ENCODE peak calls at places on chromosome 1, in five cellular contexts. One of them, this sample, is unnamed.

GRCh38 chr1:1985375-1986050 is 18.1 kb downstream of the CFAP74 start:
- DNase-seq in D721Med: no peak
- DNase-seq in A549: no peak
- DNase-seq in upper lobe of right lung: no peak
- DNase-seq in AG04449: no peak
- DNase-seq in this sample: no peak

GRCh38 chr1:221801773-221802516 is 60.1 kb upstream of the DUSP10 start:
- DNase-seq in AG04449: no peak
- DNase-seq in upper lobe of right lung: no peak
- DNase-seq in D721Med: no peak
- DNase-seq in A549: peak
- DNase-seq in this sample: no peak

GRCh38 chr1:68049941-68050878 is at the start of gene DIRAS3:
- DNase-seq in AG04449: no peak
- DNase-seq in A549: peak
- DNase-seq in upper lobe of right lung: peak
- DNase-seq in D721Med: no peak
- DNase-seq in this sample: peak

GRCh38 chr1:242523968-242524570 is 428 bp downstream of the PLD5 start:
- DNase-seq in D721Med: peak
- DNase-seq in AG04449: no peak
- DNase-seq in upper lobe of right lung: peak
- DNase-seq in A549: peak
- DNase-seq in this sample: peak

GRCh38 chr1:159949123-159949522 is 3.7 kb upstream of the IGSF9 start:
- DNase-seq in D721Med: no peak
- DNase-seq in A549: no peak
- DNase-seq in upper lobe of right lung: no peak
- DNase-seq in AG04449: no peak
- DNase-seq in this sample: no peak

GRCh38 chr1:184790642-184791041 is 36.0 kb upstream of the EDEM3 start:
- DNase-seq in upper lobe of right lung: no peak
- DNase-seq in A549: no peak
- DNase-seq in AG04449: no peak
- DNase-seq in D721Med: no peak
- DNase-seq in this sample: no peak

GRCh38 chr1:78280626-78281025 is 210.1 kb upstream of the PTGFR start:
- DNase-seq in D721Med: no peak
- DNase-seq in AG04449: no peak
- DNase-seq in A549: no peak
- DNase-seq in upper lobe of right lung: no peak
- DNase-seq in this sample: no peak

GRCh38 chr1:229710746-229711145 is 84.7 kb downstream of the URB2 start:
- DNase-seq in upper lobe of right lung: no peak
- DNase-seq in A549: no peak
- DNase-seq in AG04449: no peak
- DNase-seq in D721Med: no peak
- DNase-seq in this sample: no peak

GRCh38 chr1:115300087-115300856 is 37.8 kb downstream of the NGF start:
- DNase-seq in AG04449: no peak
- DNase-seq in upper lobe of right lung: no peak
- DNase-seq in A549: no peak
- DNase-seq in D721Med: no peak
- DNase-seq in this sample: no peak

GRCh38 chr1:112909847-112910246 is 46.1 kb downstream of the SLC16A1 start:
- DNase-seq in D721Med: no peak
- DNase-seq in upper lobe of right lung: no peak
- DNase-seq in A549: no peak
- DNase-seq in AG04449: no peak
- DNase-seq in this sample: no peak

GRCh38 chr1:189149547-189150375 is 1327.9 kb downstream of the BRINP3 start:
- DNase-seq in upper lobe of right lung: peak
- DNase-seq in D721Med: no peak
- DNase-seq in AG04449: no peak
- DNase-seq in A549: peak
- DNase-seq in this sample: no peak

GRCh38 chr1:216815239-216815955 is 92.2 kb upstream of the ESRRG start:
- DNase-seq in upper lobe of right lung: no peak
- DNase-seq in AG04449: no peak
- DNase-seq in D721Med: no peak
- DNase-seq in A549: no peak
- DNase-seq in this sample: no peak

GRCh38 chr1:182149411-182149965 is 88.0 kb upstream of the ZNF648 start:
- DNase-seq in D721Med: no peak
- DNase-seq in AG04449: no peak
- DNase-seq in upper lobe of right lung: no peak
- DNase-seq in A549: peak
- DNase-seq in this sample: no peak

GRCh38 chr1:80417651-80418050 is 1383.1 kb upstream of the ADGRL2 start:
- DNase-seq in A549: no peak
- DNase-seq in upper lobe of right lung: no peak
- DNase-seq in D721Med: no peak
- DNase-seq in AG04449: peak
- DNase-seq in this sample: no peak

DNA sequence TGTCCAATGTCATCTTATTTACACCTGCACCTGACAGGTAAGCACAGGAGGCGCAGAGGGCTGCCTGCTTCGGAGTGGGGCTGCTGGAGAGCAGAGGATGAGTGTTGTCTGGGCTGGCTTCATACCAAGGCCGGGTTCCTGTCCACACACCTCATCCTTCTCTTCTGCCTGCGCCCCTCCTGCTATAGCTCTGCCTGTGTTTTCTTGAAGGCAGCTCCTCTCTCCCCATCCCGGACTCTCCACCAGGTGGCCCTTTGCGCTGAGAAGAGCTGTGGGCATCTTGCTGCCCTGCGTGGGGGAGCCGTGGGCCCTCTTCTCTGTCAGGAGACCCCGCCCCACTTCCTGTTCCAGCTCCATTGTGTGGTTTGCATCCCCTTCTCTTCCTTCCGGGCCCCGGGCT is 35.0 kb downstream of the ARHGEF10L start:
- DNase-seq in upper lobe of right lung: no peak
- DNase-seq in D721Med: no peak
- DNase-seq in A549: no peak
- DNase-seq in AG04449: no peak
- DNase-seq in this sample: peak
- TF ChIP-seq CTCF in upper lobe of right lung: no peak
- TF ChIP-seq CTCF in D721Med: no peak
- TF ChIP-seq CTCF in A549: no peak
- TF ChIP-seq CTCF in AG04449: peak
- TF ChIP-seq CTCF in this sample: no peak

GRCh38 chr1:228090613-228091081 is 8.1 kb downstream of the ARF1 start:
- DNase-seq in upper lobe of right lung: peak
- DNase-seq in AG04449: no peak
- DNase-seq in D721Med: peak
- DNase-seq in A549: no peak
- DNase-seq in this sample: no peak
- TF ChIP-seq CTCF in upper lobe of right lung: no peak
- TF ChIP-seq CTCF in AG04449: no peak
- TF ChIP-seq CTCF in D721Med: no peak
- TF ChIP-seq CTCF in A549: no peak
- TF ChIP-seq CTCF in this sample: no peak

GRCh38 chr1:99737016-99737415 is 29.4 kb downstream of the FRRS1 start:
- DNase-seq in AG04449: peak
- DNase-seq in upper lobe of right lung: no peak
- DNase-seq in A549: peak
- DNase-seq in D721Med: no peak
- DNase-seq in this sample: peak
- TF ChIP-seq CTCF in AG04449: peak
- TF ChIP-seq CTCF in upper lobe of right lung: peak
- TF ChIP-seq CTCF in A549: peak
- TF ChIP-seq CTCF in D721Med: peak
- TF ChIP-seq CTCF in this sample: no peak

DNA sequence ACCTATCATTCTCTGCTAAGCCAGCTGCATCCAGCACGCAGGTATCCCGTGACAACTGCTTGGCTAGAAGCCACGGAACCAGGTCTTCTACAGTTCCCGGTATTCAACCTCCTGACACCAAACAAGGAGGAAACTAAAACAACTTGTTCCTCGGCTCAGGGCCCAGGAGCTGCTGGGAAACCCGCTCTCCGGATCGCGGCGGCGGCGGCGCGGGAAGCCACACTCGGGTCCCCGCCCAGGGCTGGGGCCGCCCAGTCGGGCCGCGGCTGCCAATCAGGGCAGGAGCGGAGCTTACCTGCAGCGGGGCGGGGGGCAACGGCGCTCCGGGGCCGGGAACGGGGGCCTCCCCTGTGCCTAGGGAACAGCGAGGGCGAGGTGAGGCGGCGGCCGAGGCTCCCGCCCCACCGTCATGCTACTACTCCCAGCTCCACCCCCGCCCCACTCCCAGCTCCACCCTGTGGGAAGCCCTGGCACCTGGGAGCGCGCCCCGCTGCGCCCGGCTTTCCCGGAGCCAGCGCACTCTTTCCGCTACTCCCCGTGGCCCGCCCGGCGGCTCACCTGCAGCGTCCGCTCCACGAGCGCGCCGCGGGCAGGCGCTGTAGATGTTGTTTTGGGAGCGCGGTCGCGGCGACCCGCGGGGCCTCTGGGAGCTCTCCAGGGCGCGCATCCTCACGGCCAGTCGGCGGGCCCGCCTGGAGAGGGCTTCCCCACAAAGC is 12.1 kb downstream of the IL24 start:
- DNase-seq in AG04449: no peak
- DNase-seq in upper lobe of right lung: peak
- DNase-seq in D721Med: no peak
- DNase-seq in A549: peak
- DNase-seq in this sample: peak
- TF ChIP-seq CTCF in AG04449: no peak
- TF ChIP-seq CTCF in upper lobe of right lung: no peak
- TF ChIP-seq CTCF in D721Med: no peak
- TF ChIP-seq CTCF in A549: no peak
- TF ChIP-seq CTCF in this sample: no peak

DNA sequence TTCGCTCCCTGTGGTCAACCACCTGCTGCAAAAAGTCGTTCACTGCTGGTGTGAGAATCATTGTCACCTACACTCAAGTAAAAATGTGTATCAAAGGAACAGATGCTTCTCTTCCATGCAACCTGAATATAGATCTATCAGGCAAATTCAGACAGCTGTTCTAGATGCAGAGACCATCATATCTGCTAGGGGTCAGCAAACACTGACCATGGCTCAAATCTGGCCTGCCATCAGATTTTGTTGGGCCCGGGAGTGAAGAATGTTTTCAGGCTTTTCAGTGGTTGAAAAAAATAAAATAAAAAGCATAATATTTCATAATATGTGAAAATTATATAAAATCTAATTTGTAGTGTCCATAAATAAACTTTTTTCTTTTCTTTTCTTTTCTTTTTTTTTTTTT is 199.6 kb downstream of the RGS7 start:
- DNase-seq in D721Med: no peak
- DNase-seq in AG04449: no peak
- DNase-seq in A549: no peak
- DNase-seq in upper lobe of right lung: no peak
- DNase-seq in this sample: peak
- TF ChIP-seq CTCF in D721Med: no peak
- TF ChIP-seq CTCF in AG04449: no peak
- TF ChIP-seq CTCF in A549: no peak
- TF ChIP-seq CTCF in upper lobe of right lung: no peak
- TF ChIP-seq CTCF in this sample: no peak

GRCh38 chr1:59971464-59971911 is 44.9 kb upstream of the CYP2J2 start:
- DNase-seq in AG04449: no peak
- DNase-seq in A549: peak
- DNase-seq in upper lobe of right lung: peak
- DNase-seq in D721Med: peak
- DNase-seq in this sample: peak

GRCh38 chr1:59967780-59968179 is 41.2 kb upstream of the CYP2J2 start:
- DNase-seq in D721Med: no peak
- DNase-seq in AG04449: no peak
- DNase-seq in A549: no peak
- DNase-seq in upper lobe of right lung: no peak
- DNase-seq in this sample: no peak

GRCh38 chr1:59972216-59972924 is 45.8 kb upstream of the CYP2J2 start:
- DNase-seq in AG04449: no peak
- DNase-seq in D721Med: no peak
- DNase-seq in upper lobe of right lung: no peak
- DNase-seq in A549: no peak
- DNase-seq in this sample: no peak

DNA sequence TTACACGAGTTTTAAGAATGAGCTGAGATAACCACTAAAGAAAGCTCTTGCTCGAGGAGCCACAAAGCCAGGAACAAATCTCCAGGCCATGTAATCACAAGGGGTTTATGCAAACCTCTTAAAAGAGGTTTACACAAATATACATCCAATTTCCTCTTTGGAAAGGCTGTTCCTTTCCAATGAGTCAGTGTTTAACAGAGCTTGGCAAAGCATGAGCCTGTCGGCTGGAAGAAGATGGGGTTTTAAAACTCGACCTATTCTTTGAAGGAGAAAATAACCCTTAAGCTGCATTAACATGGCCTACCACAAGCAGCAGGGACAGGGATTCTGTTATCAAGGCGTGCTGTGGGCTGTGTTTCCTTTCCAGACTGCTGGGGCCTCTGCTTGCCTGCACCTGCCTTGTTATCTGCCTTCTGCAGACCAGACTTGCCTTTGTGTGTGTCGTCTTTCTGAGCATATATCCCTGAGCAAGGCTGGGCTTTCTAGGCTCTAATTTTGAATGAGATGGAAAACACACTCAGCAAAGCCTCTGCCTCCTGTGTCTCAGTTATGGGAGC is 40.6 kb upstream of the CYP2J2 start:
- DNase-seq in A549: no peak
- DNase-seq in upper lobe of right lung: no peak
- DNase-seq in AG04449: peak
- DNase-seq in D721Med: peak
- DNase-seq in this sample: peak
- TF ChIP-seq CTCF in A549: no peak
- TF ChIP-seq CTCF in upper lobe of right lung: no peak
- TF ChIP-seq CTCF in AG04449: no peak
- TF ChIP-seq CTCF in D721Med: no peak
- TF ChIP-seq CTCF in this sample: no peak

GRCh38 chr1:46665983-46666382 is 2.2 kb downstream of the ATPAF1 start:
- DNase-seq in A549: no peak
- DNase-seq in AG04449: no peak
- DNase-seq in D721Med: no peak
- DNase-seq in upper lobe of right lung: no peak
- DNase-seq in this sample: no peak
- TF ChIP-seq CTCF in A549: no peak
- TF ChIP-seq CTCF in AG04449: no peak
- TF ChIP-seq CTCF in D721Med: no peak
- TF ChIP-seq CTCF in upper lobe of right lung: no peak
- TF ChIP-seq CTCF in this sample: no peak

DNA sequence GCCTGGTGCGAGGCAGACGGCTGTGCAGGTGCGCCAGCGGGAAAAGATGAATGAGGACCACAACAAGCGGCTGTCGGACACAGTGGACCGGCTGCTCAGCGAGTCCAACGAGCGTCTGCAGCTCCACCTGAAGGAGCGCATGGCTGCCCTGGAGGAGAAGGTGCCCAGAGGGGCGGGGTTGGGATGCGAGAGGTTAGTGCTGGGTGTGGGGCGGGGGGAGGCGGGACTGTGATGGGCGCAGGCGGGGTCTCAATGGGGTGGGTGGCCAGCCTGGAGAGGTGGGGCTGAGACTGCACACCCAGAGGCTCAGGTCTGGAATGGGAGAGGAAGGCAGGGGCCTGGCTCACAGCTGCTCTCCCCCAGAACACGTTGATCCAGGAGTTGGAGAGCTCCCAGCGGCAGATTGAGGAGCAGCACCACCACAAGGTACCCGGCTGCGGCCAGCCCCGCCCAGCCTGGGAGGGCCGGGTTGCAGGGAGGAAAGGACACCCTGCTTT is 22.3 kb downstream of the PPFIA4 start:
- DNase-seq in upper lobe of right lung: no peak
- DNase-seq in A549: no peak
- DNase-seq in D721Med: no peak
- DNase-seq in AG04449: no peak
- DNase-seq in this sample: peak
- TF ChIP-seq CTCF in upper lobe of right lung: no peak
- TF ChIP-seq CTCF in A549: no peak
- TF ChIP-seq CTCF in D721Med: no peak
- TF ChIP-seq CTCF in AG04449: no peak
- TF ChIP-seq CTCF in this sample: no peak

This sample was measured in endothelial cell.